ENCODE peak calls at places on chromosomes 7 and 10, in eight cellular contexts. One of them, this sample, is unnamed.
A peak's percentile ranks its signal among the peaks of the same experiment; 100 is the strongest.

GRCh38 chr7:21200513-21200912 is 227.4 kb upstream of the SP4 start:
- DNase-seq in Ammon's horn: no peak
- DNase-seq in Kasumi-1: no peak
- DNase-seq in WTC11: no peak
- DNase-seq in AG08395: no peak
- DNase-seq in posterior vena cava: no peak
- DNase-seq in CD4-positive, alpha-beta T cell: no peak
- DNase-seq in pulmonary artery endothelial cell: no peak
- DNase-seq in this sample: no peak

GRCh38 chr10:130141460-130141859 is 5.3 kb downstream of the GLRX3 start:
- DNase-seq in Ammon's horn: no peak
- DNase-seq in Kasumi-1: no peak
- DNase-seq in WTC11: no peak
- DNase-seq in AG08395: no peak
- DNase-seq in posterior vena cava: no peak
- DNase-seq in CD4-positive, alpha-beta T cell: no peak
- DNase-seq in pulmonary artery endothelial cell: no peak
- DNase-seq in this sample: no peak

GRCh38 chr7:106110238-106110560 is 1.9 kb downstream of the SYPL1 start:
- DNase-seq in Ammon's horn: no peak
- DNase-seq in Kasumi-1: peak; percentile 48
- DNase-seq in WTC11: no peak
- DNase-seq in AG08395: no peak
- DNase-seq in posterior vena cava: no peak
- DNase-seq in CD4-positive, alpha-beta T cell: no peak
- DNase-seq in pulmonary artery endothelial cell: no peak
- DNase-seq in this sample: no peak

GRCh38 chr7:27080844-27081423 is 14.9 kb downstream of the HOXA1 start:
- DNase-seq in Ammon's horn: no peak
- DNase-seq in Kasumi-1: no peak
- DNase-seq in WTC11: no peak
- DNase-seq in AG08395: peak; percentile 60
- DNase-seq in posterior vena cava: no peak
- DNase-seq in CD4-positive, alpha-beta T cell: no peak
- DNase-seq in pulmonary artery endothelial cell: no peak
- DNase-seq in this sample: no peak

GRCh38 chr10:98963608-98964007 is 272.0 kb downstream of the HPSE2 start:
- DNase-seq in Ammon's horn: no peak
- DNase-seq in Kasumi-1: no peak
- DNase-seq in WTC11: no peak
- DNase-seq in AG08395: no peak
- DNase-seq in posterior vena cava: no peak
- DNase-seq in CD4-positive, alpha-beta T cell: no peak
- DNase-seq in pulmonary artery endothelial cell: no peak
- DNase-seq in this sample: no peak

GRCh38 chr7:66522518-66522917 is 106.2 kb upstream of the KCTD7 start:
- DNase-seq in Ammon's horn: no peak
- DNase-seq in Kasumi-1: peak; percentile 10
- DNase-seq in WTC11: no peak
- DNase-seq in AG08395: peak; percentile 16
- DNase-seq in posterior vena cava: no peak
- DNase-seq in CD4-positive, alpha-beta T cell: no peak
- DNase-seq in pulmonary artery endothelial cell: no peak
- DNase-seq in this sample: no peak

GRCh38 chr7:2475678-2476015 is 551 bp downstream of the GRIFIN start:
- DNase-seq in Ammon's horn: no peak
- DNase-seq in Kasumi-1: no peak
- DNase-seq in WTC11: no peak
- DNase-seq in AG08395: no peak
- DNase-seq in posterior vena cava: peak; percentile 80
- DNase-seq in CD4-positive, alpha-beta T cell: no peak
- DNase-seq in pulmonary artery endothelial cell: no peak
- DNase-seq in this sample: no peak

GRCh38 chr7:123681561-123681960 is 25.9 kb downstream of the LMOD2 start:
- DNase-seq in Ammon's horn: no peak
- DNase-seq in Kasumi-1: no peak
- DNase-seq in WTC11: no peak
- DNase-seq in AG08395: no peak
- DNase-seq in posterior vena cava: no peak
- DNase-seq in CD4-positive, alpha-beta T cell: no peak
- DNase-seq in pulmonary artery endothelial cell: no peak
- DNase-seq in this sample: no peak

GRCh38 chr7:117666019-117666418 is 186.2 kb downstream of the CFTR start:
- DNase-seq in Ammon's horn: no peak
- DNase-seq in Kasumi-1: no peak
- DNase-seq in WTC11: no peak
- DNase-seq in AG08395: no peak
- DNase-seq in posterior vena cava: no peak
- DNase-seq in CD4-positive, alpha-beta T cell: no peak
- DNase-seq in pulmonary artery endothelial cell: peak; percentile 32
- DNase-seq in this sample: no peak

This sample was measured in dermis microvascular lymphatic vessel endothelial cell.